ENCODE peak calls at places on chromosomes 3 and 15, in eight cellular contexts. Q is germinal center; V is cerebellar nuclear complex; F is activated naive CD4-positive, alpha-beta T cell treated with Interleukin-2 at 50 U/mL for 16 hours; G is glutamatergic neuron; A is stimulated activated CD8-positive, alpha-beta memory T cell treated with anti-CD3 and anti-CD28 coated beads, Interleukin-15, amount 100 ng/mL, for 1 hour; X is SW480; W is hippocampal formation. Z is an unnamed sample.

GRCh38 chr15:36688310-36689102 is 109.1 kb downstream of the CDIN1 start:
- DNase-seq in Q (no peak), V (no peak), F (no peak), G (no peak), A (no peak), X (peak), W (no peak), Z (no peak)

GRCh38 chr3:102699819-102700140 is 265.0 kb downstream of the ZPLD1 start:
- DNase-seq in Q (no peak), V (no peak), F (no peak), G (no peak), A (no peak), X (no peak), W (no peak), Z (no peak)

GRCh38 chr15:70936326-70936725 is 43.7 kb downstream of the LRRC49 start:
- DNase-seq in Q (no peak), V (no peak), F (no peak), G (no peak), A (no peak), X (no peak), W (no peak), Z (no peak)

GRCh38 chr15:47461560-47462175 is 255.6 kb upstream of the SEMA6D start:
- DNase-seq in Q (no peak), V (no peak), F (no peak), G (no peak), A (no peak), X (no peak), W (no peak), Z (no peak)

GRCh38 chr15:75817151-75817935 is 25.9 kb upstream of the UBE2Q2 start:
- DNase-seq in Q (no peak), V (no peak), F (no peak), G (no peak), A (no peak), X (no peak), W (no peak), Z (peak)

GRCh38 chr3:115245437-115245836 is 98.3 kb upstream of the ZBTB20 start:
- DNase-seq in Q (no peak), V (no peak), F (no peak), G (no peak), A (no peak), X (no peak), W (no peak), Z (no peak)

GRCh38 chr15:50181206-50181982 is 602 bp upstream of the SLC27A2 start:
- DNase-seq in Q (no peak), V (no peak), F (no peak), G (peak), A (no peak), X (no peak), W (no peak), Z (peak)

GRCh38 chr3:152193673-152194267 is 75.0 kb upstream of the MBNL1 start:
- DNase-seq in Q (no peak), V (no peak), F (peak), G (no peak), A (no peak), X (no peak), W (no peak), Z (peak)

GRCh38 chr3:70097084-70097483 is 97.6 kb downstream of the SAMMSON start:
- DNase-seq in Q (no peak), V (no peak), F (no peak), G (no peak), A (no peak), X (no peak), W (peak), Z (no peak)

GRCh38 chr3:154129625-154130024 is 8.4 kb downstream of the ARHGEF26 start:
- DNase-seq in Q (no peak), V (no peak), F (no peak), G (no peak), A (no peak), X (no peak), W (no peak), Z (peak)

GRCh38 chr15:65286069-65286703 is 497 bp downstream of the PARP16 start:
- DNase-seq in Q (peak), V (no peak), F (peak), G (no peak), A (no peak), X (peak), W (peak), Z (peak)

GRCh38 chr15:77456746-77457618 is 36.3 kb downstream of the HMG20A start:
- DNase-seq in Q (no peak), V (no peak), F (no peak), G (no peak), A (no peak), X (no peak), W (no peak), Z (no peak)

GRCh38 chr15:62099171-62099601 is 32.4 kb downstream of the C2CD4A start:
- DNase-seq in Q (no peak), V (no peak), F (no peak), G (no peak), A (no peak), X (no peak), W (no peak), Z (no peak)

GRCh38 chr15:35289029-35289617 is 204.0 kb upstream of the NANOGP8 start:
- DNase-seq in Q (peak), V (no peak), F (no peak), G (no peak), A (no peak), X (peak), W (no peak), Z (peak)

GRCh38 chr3:194009019-194009418 is 126.9 kb upstream of the HES1 start:
- DNase-seq in Q (no peak), V (no peak), F (no peak), G (no peak), A (no peak), X (no peak), W (no peak), Z (no peak)

GRCh38 chr15:91630090-91630489 is 223.4 kb upstream of the SLCO3A1 start:
- DNase-seq in Q (no peak), V (no peak), F (no peak), G (no peak), A (no peak), X (no peak), W (no peak), Z (no peak)

GRCh38 chr3:194512895-194513601 is 26.2 kb upstream of the ATP13A3 start:
- DNase-seq in Q (no peak), V (no peak), F (no peak), G (no peak), A (no peak), X (no peak), W (no peak), Z (no peak)

GRCh38 chr3:56269755-56270154 is 198.5 kb downstream of the ERC2 start:
- DNase-seq in Q (no peak), V (no peak), F (no peak), G (no peak), A (no peak), X (no peak), W (no peak), Z (no peak)

GRCh38 chr3:36701903-36702374 is 62.4 kb downstream of the DCLK3 start:
- DNase-seq in Q (no peak), V (no peak), F (no peak), G (no peak), A (no peak), X (no peak), W (no peak), Z (no peak)

GRCh38 chr3:113035387-113035982 is 44.7 kb downstream of the GTPBP8 start:
- DNase-seq in Q (peak), V (no peak), F (peak), G (no peak), A (no peak), X (peak), W (no peak), Z (peak)

GRCh38 chr15:48395532-48396011 is 64.3 kb downstream of the DUT start:
- DNase-seq in Q (no peak), V (no peak), F (no peak), G (no peak), A (no peak), X (no peak), W (no peak), Z (no peak)

GRCh38 chr3:52447512-52448355 is 2.8 kb upstream of the SEMA3G start:
- DNase-seq in Q (no peak), V (no peak), F (no peak), G (no peak), A (no peak), X (no peak), W (no peak), Z (no peak)

GRCh38 chr15:31383150-31383549 is 56.5 kb downstream of the KLF13 start:
- DNase-seq in Q (no peak), V (no peak), F (no peak), G (no peak), A (no peak), X (no peak), W (no peak), Z (no peak)